ENCODE peak calls at places on chromosomes 2 and 18, in six cellular contexts. W is T follicular helper cell, S is T-helper 9 cell, I is EH, V is mammary epithelial cell, N is ACHN. E is an unnamed sample.

GRCh38 chr2:109318150-109318948 is 189.3 kb downstream of the SH3RF3 start:
- DNase-seq in W (no peak), S (no peak), I (peak; percentile 98), V (no peak), N (no peak), E (peak; percentile 97)

GRCh38 chr2:130336877-130337734 is 5.6 kb upstream of the IMP4 start:
- DNase-seq in W (peak; percentile 47), S (peak; percentile 52), I (peak; percentile 87), V (peak; percentile 74), N (no peak), E (peak; percentile 68)

GRCh38 chr2:218255441-218255840 is 5.4 kb upstream of the GPBAR1 start:
- DNase-seq in W (no peak), S (no peak), I (peak; percentile 52), V (no peak), N (peak; percentile 34), E (peak; percentile 81)

GRCh38 chr18:42183746-42184145 is 228.7 kb downstream of the PIK3C3 start:
- DNase-seq in W (no peak), S (no peak), I (peak; percentile 81), V (peak; percentile 86), N (peak; percentile 87), E (peak; percentile 85)

GRCh38 chr2:142892715-142893114 is 15.3 kb downstream of the KYNU start:
- DNase-seq in W (no peak), S (no peak), I (no peak), V (no peak), N (no peak), E (no peak)

GRCh38 chr2:215950009-215950408 is 63.3 kb downstream of the MREG start:
- DNase-seq in W (no peak), S (no peak), I (peak; percentile 65), V (peak; percentile 60), N (peak; percentile 57), E (peak; percentile 72)

GRCh38 chr2:207163053-207163814 is 2.5 kb downstream of the KLF7 start:
- DNase-seq in W (no peak), S (no peak), I (peak; percentile 94), V (peak; percentile 94), N (peak; percentile 96), E (peak; percentile 96)

GRCh38 chr18:79485788-79486355 is 90.1 kb downstream of the NFATC1 start:
- DNase-seq in W (no peak), S (no peak), I (peak; percentile 98), V (no peak), N (no peak), E (peak; percentile 95)

GRCh38 chr18:26470011-26470637 is 78.2 kb downstream of the KCTD1 start:
- DNase-seq in W (no peak), S (no peak), I (peak; percentile 46), V (no peak), N (no peak), E (no peak)

GRCh38 chr2:32357545-32358482 is 991 bp downstream of the BIRC6 start:
- DNase-seq in W (peak; percentile 0), S (peak; percentile 14), I (peak; percentile 55), V (peak; percentile 67), N (peak; percentile 60), E (peak; percentile 63)

GRCh38 chr18:61957801-61958516 is 65.2 kb upstream of the RNF152 start:
- DNase-seq in W (no peak), S (no peak), I (peak; percentile 71), V (no peak), N (no peak), E (no peak)